ENCODE peak calls at places on chromosomes 3 and 15, in eight cellular contexts. L is endodermal cell, V is dorsolateral prefrontal cortex, J is OCI-LY7, U is brain microvascular endothelial cell, Y is right atrium auricular region, X is osteoblast, G is colonic mucosa. O is an unnamed sample.

GRCh38 chr3:110932515-110933095 is 139.0 kb upstream of the NECTIN3 start:
- DNase-seq in L (no peak), V (no peak), J (no peak), U (peak; percentile 56), Y (no peak), X (no peak), G (no peak), O (no peak)

GRCh38 chr3:149010504-149010951 is 19.2 kb downstream of the GYG1 start:
- DNase-seq in L (no peak), V (no peak), J (no peak), U (no peak), Y (no peak), X (no peak), G (no peak), O (no peak)

GRCh38 chr3:189368384-189368783 is 196.6 kb downstream of the TPRG1 start:
- DNase-seq in L (no peak), V (no peak), J (peak; percentile 1), U (no peak), Y (no peak), X (no peak), G (no peak), O (no peak)

GRCh38 chr15:98731712-98732450 is 83.5 kb downstream of the IGF1R start:
- DNase-seq in L (peak; percentile 42), V (no peak), J (no peak), U (no peak), Y (no peak), X (no peak), G (no peak), O (no peak)

GRCh38 chr3:114746502-114746901 is 400.6 kb downstream of the ZBTB20 start:
- DNase-seq in L (no peak), V (no peak), J (no peak), U (no peak), Y (no peak), X (peak; percentile 56), G (no peak), O (no peak)

GRCh38 chr3:169104541-169104940 is 559.0 kb downstream of the MECOM start:
- DNase-seq in L (no peak), V (no peak), J (no peak), U (peak; percentile 19), Y (no peak), X (no peak), G (no peak), O (no peak)

GRCh38 chr15:70053703-70054229 is 44.0 kb downstream of the TLE3 start:
- DNase-seq in L (no peak), V (peak; percentile 7), J (no peak), U (no peak), Y (no peak), X (peak; percentile 90), G (no peak), O (no peak)

GRCh38 chr15:38490231-38490630 is 36.3 kb downstream of the FAM98B start:
- DNase-seq in L (no peak), V (no peak), J (no peak), U (peak; percentile 7), Y (no peak), X (peak; percentile 72), G (no peak), O (peak; percentile 26)

GRCh38 chr3:56787784-56788256 is 13.9 kb downstream of the ARHGEF3 start:
- DNase-seq in L (no peak), V (no peak), J (no peak), U (no peak), Y (no peak), X (no peak), G (no peak), O (no peak)

GRCh38 chr3:31699309-31699953 is 166.7 kb downstream of the STT3B start:
- DNase-seq in L (no peak), V (no peak), J (no peak), U (peak; percentile 12), Y (no peak), X (peak; percentile 75), G (no peak), O (no peak)

GRCh38 chr3:43758826-43759225 is 68.1 kb downstream of the ABHD5 start:
- DNase-seq in L (no peak), V (no peak), J (no peak), U (no peak), Y (no peak), X (no peak), G (no peak), O (no peak)
- TF ChIP-seq CTCF in L (no peak), V (no peak), J (no peak), U (no peak), Y (no peak), X (no peak), G (no peak), O (no peak)

GRCh38 chr15:53305101-53305500 is 454.4 kb downstream of the WDR72 start:
- DNase-seq in L (no peak), V (no peak), J (no peak), U (no peak), Y (no peak), X (no peak), G (no peak), O (no peak)

GRCh38 chr15:53312707-53313106 is 446.8 kb downstream of the WDR72 start:
- DNase-seq in L (peak; percentile 75), V (no peak), J (no peak), U (no peak), Y (no peak), X (no peak), G (no peak), O (no peak)

GRCh38 chr15:53305554-53305953 is 453.9 kb downstream of the WDR72 start:
- DNase-seq in L (no peak), V (no peak), J (no peak), U (no peak), Y (no peak), X (no peak), G (no peak), O (no peak)

GRCh38 chr15:53310709-53311108 is 448.8 kb downstream of the WDR72 start:
- DNase-seq in L (no peak), V (no peak), J (no peak), U (no peak), Y (no peak), X (no peak), G (no peak), O (no peak)

GRCh38 chr15:53307952-53308624 is 451.4 kb downstream of the WDR72 start:
- DNase-seq in L (peak; percentile 76), V (no peak), J (no peak), U (no peak), Y (no peak), X (no peak), G (no peak), O (no peak)
- H3K27ac ChIP-seq in L (no peak overlapping the region), V (no peak overlapping the region), J (no peak overlapping the region), U (no peak overlapping the region), Y (no peak overlapping the region), X (no peak overlapping the region), G (no peak overlapping the region), O (no peak overlapping the region)

GRCh38 chr3:13879946-13880810 is at the start of gene WNT7A:
- DNase-seq in L (peak; percentile 85), V (no peak), J (no peak), U (no peak), Y (no peak), X (peak; percentile 95), G (no peak), O (no peak)
- H3K4me3 ChIP-seq in L (peak within 1 kb of the TSS; percentile 62), V (peak within 1 kb of the TSS; percentile 62), J (no peak within 1 kb of the TSS), U (no peak within 1 kb of the TSS), Y (peak within 1 kb of the TSS; percentile 41), X (no peak within 1 kb of the TSS), G (peak within 1 kb of the TSS; percentile 20), O (no peak within 1 kb of the TSS)

DNA sequence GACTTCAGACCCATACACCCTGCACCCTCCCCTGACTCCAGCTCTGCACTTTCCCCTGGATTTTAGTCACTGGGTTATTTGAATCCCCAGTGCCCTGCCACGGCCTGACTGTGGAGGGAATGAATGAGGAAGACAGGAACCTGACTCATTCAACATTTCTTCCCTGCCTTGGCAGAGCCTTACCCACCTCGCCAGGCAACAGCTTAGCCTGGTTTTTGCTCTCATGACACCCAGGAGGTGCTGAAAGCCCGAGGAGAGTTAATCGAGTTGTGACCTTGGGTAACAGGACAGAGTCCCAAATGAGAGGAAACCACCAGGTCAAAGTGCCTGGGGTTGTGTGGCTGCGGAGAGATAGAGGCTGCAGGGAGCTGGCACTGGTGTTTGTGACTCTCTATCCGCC is 128.3 kb downstream of the SMAD6 start:
- DNase-seq in L (no peak), V (no peak), J (no peak), U (peak; percentile 20), Y (no peak), X (peak; percentile 96), G (no peak), O (no peak)
- TF ChIP-seq CTCF in L (no peak), V (no peak), J (no peak), U (no peak), Y (no peak), X (peak; percentile 12), G (no peak), O (no peak)

O was measured in AG04450.